ENCODE peak calls at places on chromosomes 3 and 15, in four cellular contexts. S is neural crest cell; M is NCI-H1092; T is activated CD4-positive, alpha-beta T cell treated with anti-CD3 and anti-CD28 coated beads, Interleukin-2, amount 10 ng/mL, durations not matched to agents 7 days and 5 days. E is an unnamed sample.

GRCh38 chr3:188900421-188900941 is 271.3 kb upstream of the TPRG1 start:
- DNase-seq in M (no peak), T (no peak), S (no peak), E (no peak)

GRCh38 chr15:38189651-38190280 is 62.9 kb upstream of the SPRED1 start:
- DNase-seq in T (no peak), M (no peak), S (no peak), E (no peak)

GRCh38 chr15:83010709-83011270 is 649 bp downstream of the C15orf40 start:
- DNase-seq in S (peak), M (peak), T (peak), E (peak)

GRCh38 chr15:57607570-57608000 is 15.9 kb downstream of the MYZAP start:
- DNase-seq in T (no peak), S (no peak), M (no peak), E (no peak)

GRCh38 chr3:30156586-30157498 is 449.6 kb upstream of the TGFBR2 start:
- DNase-seq in M (no peak), S (no peak), T (no peak), E (no peak)

GRCh38 chr3:100045696-100046095 is 68.6 kb downstream of the FILIP1L start:
- DNase-seq in M (no peak), S (no peak), T (no peak), E (no peak)

GRCh38 chr3:33392703-33393125 is 47.5 kb downstream of the UBP1 start:
- DNase-seq in S (no peak), M (no peak), T (no peak), E (no peak)

GRCh38 chr15:100833432-100834389 is 45.9 kb upstream of the ALDH1A3 start:
- DNase-seq in T (no peak), S (no peak), M (no peak), E (no peak)

GRCh38 chr3:186506846-186507245 is 37.3 kb downstream of the CRYGS start:
- DNase-seq in S (no peak), M (no peak), T (no peak), E (no peak)

GRCh38 chr3:3798641-3799113 is 554 bp upstream of the LRRN1 start:
- DNase-seq in S (no peak), T (peak), M (no peak), E (no peak)

GRCh38 chr3:87246662-87247061 is 19.6 kb downstream of the CHMP2B start:
- DNase-seq in S (no peak), T (no peak), M (no peak), E (no peak)

GRCh38 chr3:150216866-150217600 is 191.1 kb upstream of the TSC22D2 start:
- DNase-seq in M (no peak), S (no peak), T (no peak), E (no peak)

GRCh38 chr3:132399054-132399929 is 18.0 kb upstream of the DNAJC13 start:
- DNase-seq in S (peak), M (peak), T (peak), E (peak)

GRCh38 chr3:14480207-14481017 is 59.7 kb downstream of the GRIP2 start:
- DNase-seq in S (no peak), M (no peak), T (no peak), E (no peak)

GRCh38 chr3:11248596-11248995 is 23.6 kb upstream of the ATG7 start:
- DNase-seq in M (no peak), S (no peak), T (no peak), E (no peak)

GRCh38 chr3:69485489-69485888 is 99.6 kb upstream of the FRMD4B start:
- DNase-seq in T (no peak), S (no peak), M (no peak), E (no peak)

GRCh38 chr3:176757440-176757839 is 439.8 kb downstream of the TBL1XR1 start:
- DNase-seq in M (no peak), T (no peak), S (no peak), E (no peak)

GRCh38 chr15:91224750-91225380 is 124.8 kb downstream of the SV2B start:
- DNase-seq in S (peak), T (no peak), M (peak), E (peak)

GRCh38 chr3:1275495-1275894 is 182.7 kb downstream of the CNTN6 start:
- DNase-seq in S (peak), T (no peak), M (no peak), E (no peak)

GRCh38 chr3:130997291-130997690 is 29.3 kb downstream of the ASTE1 start:
- DNase-seq in T (no peak), M (no peak), S (no peak), E (no peak)

GRCh38 chr3:124834723-124835718 is 52.1 kb downstream of the ITGB5 start:
- DNase-seq in T (peak), S (no peak), M (peak), E (no peak)

GRCh38 chr15:48177383-48177874 is 666 bp downstream of the MYEF2 start:
- DNase-seq in S (no peak), M (peak), T (no peak), E (no peak)

GRCh38 chr15:101099183-101099582 is 152.7 kb downstream of the CHSY1 start:
- DNase-seq in T (no peak), S (no peak), M (no peak), E (no peak)

GRCh38 chr3:195800240-195800639 is 11.5 kb downstream of the MUC4 start:
- DNase-seq in T (no peak), S (no peak), M (no peak), E (no peak)

GRCh38 chr3:56970401-56971002 is 90.0 kb upstream of the SPATA12 start:
- DNase-seq in M (no peak), T (no peak), S (no peak), E (peak)

GRCh38 chr3:192923731-192924130 is 6.1 kb upstream of the MB21D2 start:
- DNase-seq in S (no peak), M (no peak), T (no peak), E (no peak)

GRCh38 chr3:111303760-111304159 is 232.1 kb downstream of the NECTIN3 start:
- DNase-seq in T (no peak), S (no peak), M (no peak), E (no peak)

GRCh38 chr3:61828158-61828874 is 266.9 kb downstream of the PTPRG start:
- DNase-seq in M (no peak), S (no peak), T (no peak), E (no peak)

GRCh38 chr3:127480196-127480933 is 110.2 kb downstream of the TPRA1 start:
- DNase-seq in T (no peak), S (no peak), M (no peak), E (no peak)

GRCh38 chr3:68943753-68944500 is 11.6 kb upstream of the TAFA4 start:
- DNase-seq in S (no peak), M (no peak), T (no peak), E (no peak)

E was measured in K562.